ENCODE peak calls at places on chromosomes 6 and 20, in ten cellular contexts. One of them, this sample, is unnamed.

GRCh38 chr6:35469711-35470662 is 1.8 kb downstream of the RPL10A start:
- DNase-seq in posterior cingulate gyrus: no peak
- DNase-seq in GM20000: no peak
- DNase-seq in non-pigmented ciliary epithelial cell: no peak
- DNase-seq in Ammon's horn: no peak
- DNase-seq in HFFc6: no peak
- DNase-seq in AG08395: no peak
- DNase-seq in fibroblast of mammary gland: peak; percentile 33
- DNase-seq in NCI-H1694 treated with DMSO at 0.1 percent for 48 hours: no peak
- DNase-seq in lower leg skin: no peak
- DNase-seq in this sample: no peak

GRCh38 chr6:125985967-125986294 is 409 bp upstream of the TRMT11 start:
- DNase-seq in posterior cingulate gyrus: no peak
- DNase-seq in GM20000: no peak
- DNase-seq in non-pigmented ciliary epithelial cell: no peak
- DNase-seq in Ammon's horn: no peak
- DNase-seq in HFFc6: no peak
- DNase-seq in AG08395: no peak
- DNase-seq in fibroblast of mammary gland: no peak
- DNase-seq in NCI-H1694 treated with DMSO at 0.1 percent for 48 hours: no peak
- DNase-seq in lower leg skin: no peak
- DNase-seq in this sample: no peak

GRCh38 chr6:5670381-5670780 is 336.3 kb downstream of the NRN1 start:
- DNase-seq in posterior cingulate gyrus: no peak
- DNase-seq in GM20000: no peak
- DNase-seq in non-pigmented ciliary epithelial cell: no peak
- DNase-seq in Ammon's horn: no peak
- DNase-seq in HFFc6: no peak
- DNase-seq in AG08395: no peak
- DNase-seq in fibroblast of mammary gland: peak; percentile 10
- DNase-seq in NCI-H1694 treated with DMSO at 0.1 percent for 48 hours: no peak
- DNase-seq in lower leg skin: no peak
- DNase-seq in this sample: no peak

GRCh38 chr6:82954351-82954750 is 111.3 kb downstream of the UBE3D start:
- DNase-seq in posterior cingulate gyrus: no peak
- DNase-seq in GM20000: no peak
- DNase-seq in non-pigmented ciliary epithelial cell: no peak
- DNase-seq in Ammon's horn: no peak
- DNase-seq in HFFc6: peak; percentile 19
- DNase-seq in AG08395: no peak
- DNase-seq in fibroblast of mammary gland: no peak
- DNase-seq in NCI-H1694 treated with DMSO at 0.1 percent for 48 hours: no peak
- DNase-seq in lower leg skin: no peak
- DNase-seq in this sample: no peak

GRCh38 chr6:56484669-56485068 is 158.0 kb downstream of the DST start:
- DNase-seq in posterior cingulate gyrus: no peak
- DNase-seq in GM20000: no peak
- DNase-seq in non-pigmented ciliary epithelial cell: no peak
- DNase-seq in Ammon's horn: no peak
- DNase-seq in HFFc6: peak; percentile 74
- DNase-seq in AG08395: no peak
- DNase-seq in fibroblast of mammary gland: peak; percentile 70
- DNase-seq in NCI-H1694 treated with DMSO at 0.1 percent for 48 hours: no peak
- DNase-seq in lower leg skin: no peak
- DNase-seq in this sample: no peak

GRCh38 chr20:48064929-48065328 is 279.6 kb upstream of the SULF2 start:
- DNase-seq in posterior cingulate gyrus: no peak
- DNase-seq in GM20000: no peak
- DNase-seq in non-pigmented ciliary epithelial cell: no peak
- DNase-seq in Ammon's horn: no peak
- DNase-seq in HFFc6: peak; percentile 12
- DNase-seq in AG08395: no peak
- DNase-seq in fibroblast of mammary gland: peak; percentile 73
- DNase-seq in NCI-H1694 treated with DMSO at 0.1 percent for 48 hours: no peak
- DNase-seq in lower leg skin: no peak
- DNase-seq in this sample: no peak

GRCh38 chr6:13811627-13812358 is 2.6 kb downstream of the MCUR1 start:
- DNase-seq in posterior cingulate gyrus: no peak
- DNase-seq in GM20000: no peak
- DNase-seq in non-pigmented ciliary epithelial cell: no peak
- DNase-seq in Ammon's horn: no peak
- DNase-seq in HFFc6: no peak
- DNase-seq in AG08395: no peak
- DNase-seq in fibroblast of mammary gland: no peak
- DNase-seq in NCI-H1694 treated with DMSO at 0.1 percent for 48 hours: no peak
- DNase-seq in lower leg skin: no peak
- DNase-seq in this sample: no peak

GRCh38 chr6:157906537-157907061 is 75.1 kb upstream of the SYNJ2 start:
- DNase-seq in posterior cingulate gyrus: no peak
- DNase-seq in GM20000: no peak
- DNase-seq in non-pigmented ciliary epithelial cell: no peak
- DNase-seq in Ammon's horn: no peak
- DNase-seq in HFFc6: no peak
- DNase-seq in AG08395: no peak
- DNase-seq in fibroblast of mammary gland: no peak
- DNase-seq in NCI-H1694 treated with DMSO at 0.1 percent for 48 hours: no peak
- DNase-seq in lower leg skin: no peak
- DNase-seq in this sample: no peak

GRCh38 chr6:137846772-137847313 is 20.2 kb upstream of the TNFAIP3 start:
- DNase-seq in posterior cingulate gyrus: no peak
- DNase-seq in GM20000: no peak
- DNase-seq in non-pigmented ciliary epithelial cell: no peak
- DNase-seq in Ammon's horn: peak; percentile 73
- DNase-seq in HFFc6: no peak
- DNase-seq in AG08395: no peak
- DNase-seq in fibroblast of mammary gland: no peak
- DNase-seq in NCI-H1694 treated with DMSO at 0.1 percent for 48 hours: no peak
- DNase-seq in lower leg skin: peak; percentile 91
- DNase-seq in this sample: peak; percentile 84

GRCh38 chr6:46128476-46128875 is 1.3 kb upstream of the ENPP4 start:
- DNase-seq in posterior cingulate gyrus: no peak
- DNase-seq in GM20000: peak; percentile 21
- DNase-seq in non-pigmented ciliary epithelial cell: no peak
- DNase-seq in Ammon's horn: no peak
- DNase-seq in HFFc6: no peak
- DNase-seq in AG08395: no peak
- DNase-seq in fibroblast of mammary gland: no peak
- DNase-seq in NCI-H1694 treated with DMSO at 0.1 percent for 48 hours: no peak
- DNase-seq in lower leg skin: no peak
- DNase-seq in this sample: no peak

GRCh38 chr6:150685860-150686259 is 86.2 kb downstream of the PLEKHG1 start:
- DNase-seq in posterior cingulate gyrus: no peak
- DNase-seq in GM20000: peak; percentile 54
- DNase-seq in non-pigmented ciliary epithelial cell: no peak
- DNase-seq in Ammon's horn: no peak
- DNase-seq in HFFc6: no peak
- DNase-seq in AG08395: peak; percentile 33
- DNase-seq in fibroblast of mammary gland: peak; percentile 22
- DNase-seq in NCI-H1694 treated with DMSO at 0.1 percent for 48 hours: no peak
- DNase-seq in lower leg skin: no peak
- DNase-seq in this sample: no peak

GRCh38 chr6:38058022-38058421 is 238.5 kb downstream of the ZFAND3 start:
- DNase-seq in posterior cingulate gyrus: no peak
- DNase-seq in GM20000: no peak
- DNase-seq in non-pigmented ciliary epithelial cell: peak; percentile 35
- DNase-seq in Ammon's horn: peak; percentile 5
- DNase-seq in HFFc6: peak; percentile 55
- DNase-seq in AG08395: peak; percentile 50
- DNase-seq in fibroblast of mammary gland: peak; percentile 68
- DNase-seq in NCI-H1694 treated with DMSO at 0.1 percent for 48 hours: peak; percentile 61
- DNase-seq in lower leg skin: no peak
- DNase-seq in this sample: no peak

GRCh38 chr20:58705525-58705924 is 12.9 kb downstream of the NPEPL1 start:
- DNase-seq in posterior cingulate gyrus: peak; percentile 86
- DNase-seq in GM20000: no peak
- DNase-seq in non-pigmented ciliary epithelial cell: no peak
- DNase-seq in Ammon's horn: peak; percentile 74
- DNase-seq in HFFc6: no peak
- DNase-seq in AG08395: no peak
- DNase-seq in fibroblast of mammary gland: no peak
- DNase-seq in NCI-H1694 treated with DMSO at 0.1 percent for 48 hours: no peak
- DNase-seq in lower leg skin: peak; percentile 49
- DNase-seq in this sample: peak; percentile 17

GRCh38 chr6:52735071-52735470 is 28.2 kb downstream of the GSTA2 start:
- DNase-seq in posterior cingulate gyrus: no peak
- DNase-seq in GM20000: no peak
- DNase-seq in non-pigmented ciliary epithelial cell: no peak
- DNase-seq in Ammon's horn: no peak
- DNase-seq in HFFc6: no peak
- DNase-seq in AG08395: no peak
- DNase-seq in fibroblast of mammary gland: no peak
- DNase-seq in NCI-H1694 treated with DMSO at 0.1 percent for 48 hours: no peak
- DNase-seq in lower leg skin: no peak
- DNase-seq in this sample: no peak

GRCh38 chr6:163437466-163437865 is 22.9 kb downstream of the QKI start:
- DNase-seq in posterior cingulate gyrus: no peak
- DNase-seq in GM20000: no peak
- DNase-seq in non-pigmented ciliary epithelial cell: no peak
- DNase-seq in Ammon's horn: no peak
- DNase-seq in HFFc6: no peak
- DNase-seq in AG08395: no peak
- DNase-seq in fibroblast of mammary gland: no peak
- DNase-seq in NCI-H1694 treated with DMSO at 0.1 percent for 48 hours: no peak
- DNase-seq in lower leg skin: no peak
- DNase-seq in this sample: no peak

GRCh38 chr6:95431637-95432228 is 145.6 kb upstream of the MANEA start:
- DNase-seq in posterior cingulate gyrus: no peak
- DNase-seq in GM20000: peak; percentile 27
- DNase-seq in non-pigmented ciliary epithelial cell: no peak
- DNase-seq in Ammon's horn: peak; percentile 43
- DNase-seq in HFFc6: peak; percentile 5
- DNase-seq in AG08395: peak; percentile 7
- DNase-seq in fibroblast of mammary gland: peak; percentile 51
- DNase-seq in NCI-H1694 treated with DMSO at 0.1 percent for 48 hours: peak; percentile 55
- DNase-seq in lower leg skin: no peak
- DNase-seq in this sample: no peak

GRCh38 chr20:61847420-61847748 is 218.3 kb downstream of the TAF4 start:
- DNase-seq in posterior cingulate gyrus: no peak
- DNase-seq in GM20000: no peak
- DNase-seq in non-pigmented ciliary epithelial cell: no peak
- DNase-seq in Ammon's horn: no peak
- DNase-seq in HFFc6: no peak
- DNase-seq in AG08395: no peak
- DNase-seq in fibroblast of mammary gland: no peak
- DNase-seq in NCI-H1694 treated with DMSO at 0.1 percent for 48 hours: no peak
- DNase-seq in lower leg skin: no peak
- DNase-seq in this sample: peak; percentile 37

GRCh38 chr20:15756401-15756800 is 816.8 kb downstream of the KIF16B start:
- DNase-seq in posterior cingulate gyrus: no peak
- DNase-seq in GM20000: no peak
- DNase-seq in non-pigmented ciliary epithelial cell: no peak
- DNase-seq in Ammon's horn: no peak
- DNase-seq in HFFc6: no peak
- DNase-seq in AG08395: no peak
- DNase-seq in fibroblast of mammary gland: no peak
- DNase-seq in NCI-H1694 treated with DMSO at 0.1 percent for 48 hours: no peak
- DNase-seq in lower leg skin: no peak
- DNase-seq in this sample: no peak

GRCh38 chr20:37850724-37851123 is 52.2 kb upstream of the VSTM2L start:
- DNase-seq in posterior cingulate gyrus: no peak
- DNase-seq in GM20000: no peak
- DNase-seq in non-pigmented ciliary epithelial cell: peak; percentile 9
- DNase-seq in Ammon's horn: no peak
- DNase-seq in HFFc6: no peak
- DNase-seq in AG08395: no peak
- DNase-seq in fibroblast of mammary gland: peak; percentile 37
- DNase-seq in NCI-H1694 treated with DMSO at 0.1 percent for 48 hours: no peak
- DNase-seq in lower leg skin: no peak
- DNase-seq in this sample: no peak

GRCh38 chr20:34693414-34693813 is 10.7 kb upstream of the TP53INP2 start:
- DNase-seq in posterior cingulate gyrus: no peak
- DNase-seq in GM20000: no peak
- DNase-seq in non-pigmented ciliary epithelial cell: no peak
- DNase-seq in Ammon's horn: peak; percentile 27
- DNase-seq in HFFc6: no peak
- DNase-seq in AG08395: no peak
- DNase-seq in fibroblast of mammary gland: no peak
- DNase-seq in NCI-H1694 treated with DMSO at 0.1 percent for 48 hours: no peak
- DNase-seq in lower leg skin: no peak
- DNase-seq in this sample: no peak

GRCh38 chr6:121620002-121620740 is 184.7 kb downstream of the GJA1 start:
- DNase-seq in posterior cingulate gyrus: no peak
- DNase-seq in GM20000: no peak
- DNase-seq in non-pigmented ciliary epithelial cell: no peak
- DNase-seq in Ammon's horn: no peak
- DNase-seq in HFFc6: no peak
- DNase-seq in AG08395: no peak
- DNase-seq in fibroblast of mammary gland: no peak
- DNase-seq in NCI-H1694 treated with DMSO at 0.1 percent for 48 hours: no peak
- DNase-seq in lower leg skin: no peak
- DNase-seq in this sample: no peak

GRCh38 chr6:160180706-160181105 is 59.1 kb downstream of the SLC22A1 start:
- DNase-seq in posterior cingulate gyrus: no peak
- DNase-seq in GM20000: no peak
- DNase-seq in non-pigmented ciliary epithelial cell: no peak
- DNase-seq in Ammon's horn: no peak
- DNase-seq in HFFc6: no peak
- DNase-seq in AG08395: no peak
- DNase-seq in fibroblast of mammary gland: no peak
- DNase-seq in NCI-H1694 treated with DMSO at 0.1 percent for 48 hours: no peak
- DNase-seq in lower leg skin: no peak
- DNase-seq in this sample: no peak

GRCh38 chr20:53480913-53481312 is 112.7 kb downstream of the ZNF217 start:
- DNase-seq in posterior cingulate gyrus: no peak
- DNase-seq in GM20000: no peak
- DNase-seq in non-pigmented ciliary epithelial cell: no peak
- DNase-seq in Ammon's horn: no peak
- DNase-seq in HFFc6: no peak
- DNase-seq in AG08395: no peak
- DNase-seq in fibroblast of mammary gland: no peak
- DNase-seq in NCI-H1694 treated with DMSO at 0.1 percent for 48 hours: peak; percentile 24
- DNase-seq in lower leg skin: no peak
- DNase-seq in this sample: no peak

GRCh38 chr6:45480697-45481415 is 103.1 kb upstream of the SUPT3H start:
- DNase-seq in posterior cingulate gyrus: no peak
- DNase-seq in GM20000: no peak
- DNase-seq in non-pigmented ciliary epithelial cell: no peak
- DNase-seq in Ammon's horn: peak; percentile 37
- DNase-seq in HFFc6: no peak
- DNase-seq in AG08395: peak; percentile 13
- DNase-seq in fibroblast of mammary gland: no peak
- DNase-seq in NCI-H1694 treated with DMSO at 0.1 percent for 48 hours: no peak
- DNase-seq in lower leg skin: no peak
- DNase-seq in this sample: no peak

GRCh38 chr20:2475850-2476741 is 5.5 kb upstream of the SNRPB start:
- DNase-seq in posterior cingulate gyrus: no peak
- DNase-seq in GM20000: no peak
- DNase-seq in non-pigmented ciliary epithelial cell: no peak
- DNase-seq in Ammon's horn: no peak
- DNase-seq in HFFc6: no peak
- DNase-seq in AG08395: no peak
- DNase-seq in fibroblast of mammary gland: no peak
- DNase-seq in NCI-H1694 treated with DMSO at 0.1 percent for 48 hours: no peak
- DNase-seq in lower leg skin: no peak
- DNase-seq in this sample: no peak

GRCh38 chr6:7245668-7246393 is 67.2 kb downstream of the SSR1 start:
- DNase-seq in posterior cingulate gyrus: peak; percentile 70
- DNase-seq in GM20000: no peak
- DNase-seq in non-pigmented ciliary epithelial cell: no peak
- DNase-seq in Ammon's horn: no peak
- DNase-seq in HFFc6: no peak
- DNase-seq in AG08395: no peak
- DNase-seq in fibroblast of mammary gland: no peak
- DNase-seq in NCI-H1694 treated with DMSO at 0.1 percent for 48 hours: no peak
- DNase-seq in lower leg skin: no peak
- DNase-seq in this sample: no peak

GRCh38 chr20:9241721-9242427 is 173.0 kb downstream of the PLCB4 start:
- DNase-seq in posterior cingulate gyrus: no peak
- DNase-seq in GM20000: no peak
- DNase-seq in non-pigmented ciliary epithelial cell: no peak
- DNase-seq in Ammon's horn: no peak
- DNase-seq in HFFc6: peak; percentile 64
- DNase-seq in AG08395: peak; percentile 41
- DNase-seq in fibroblast of mammary gland: peak; percentile 77
- DNase-seq in NCI-H1694 treated with DMSO at 0.1 percent for 48 hours: no peak
- DNase-seq in lower leg skin: no peak
- DNase-seq in this sample: no peak

GRCh38 chr6:27669278-27669797 is 196.4 kb upstream of the ZNF184 start:
- DNase-seq in posterior cingulate gyrus: no peak
- DNase-seq in GM20000: no peak
- DNase-seq in non-pigmented ciliary epithelial cell: no peak
- DNase-seq in Ammon's horn: no peak
- DNase-seq in HFFc6: no peak
- DNase-seq in AG08395: no peak
- DNase-seq in fibroblast of mammary gland: no peak
- DNase-seq in NCI-H1694 treated with DMSO at 0.1 percent for 48 hours: no peak
- DNase-seq in lower leg skin: no peak
- DNase-seq in this sample: no peak

This sample was measured in Right ventricle myocardium inferior.